ENCODE peak calls at places on chromosomes 1 and 21, in four cellular contexts. B is H1, N is GM12891, V is K562. R is an unnamed sample.

GRCh38 chr1:68339505-68339904 is 107.2 kb upstream of the WLS start:
- DNase-seq in B (no peak), N (no peak), V (no peak), R (no peak)

GRCh38 chr1:33171993-33172813 is 9.6 kb downstream of the TRIM62 start:
- DNase-seq in B (no peak), N (no peak), V (no peak), R (no peak)

GRCh38 chr1:32286763-32287162 is 5.1 kb upstream of the HDAC1 start:
- DNase-seq in B (no peak), N (no peak), V (no peak), R (no peak)

GRCh38 chr1:201268604-201269151 is 14.6 kb upstream of the PKP1 start:
- DNase-seq in B (no peak), N (no peak), V (no peak), R (no peak)

GRCh38 chr1:102434421-102434820 is 437.7 kb upstream of the OLFM3 start:
- DNase-seq in B (peak), N (no peak), V (peak), R (no peak)

GRCh38 chr1:41416552-41417334 is 55.5 kb downstream of the FOXO6 start:
- DNase-seq in B (peak), N (peak), V (peak), R (peak)

GRCh38 chr21:38982096-38982495 is 176.4 kb downstream of the ETS2 start:
- DNase-seq in B (no peak), N (no peak), V (no peak), R (no peak)

GRCh38 chr1:192654607-192655389 is 18.9 kb downstream of the RGS13 start:
- DNase-seq in B (no peak), N (no peak), V (no peak), R (no peak)

GRCh38 chr1:91881280-91881679 is 4.7 kb downstream of the TGFBR3 start:
- DNase-seq in B (no peak), N (no peak), V (no peak), R (no peak)

GRCh38 chr1:222894331-222894730 is 79.5 kb downstream of the DISP1 start:
- DNase-seq in B (no peak), N (no peak), V (no peak), R (no peak)

GRCh38 chr1:39976732-39977131 is 21.8 kb downstream of the MFSD2A start:
- DNase-seq in B (no peak), N (no peak), V (no peak), R (no peak)

DNA sequence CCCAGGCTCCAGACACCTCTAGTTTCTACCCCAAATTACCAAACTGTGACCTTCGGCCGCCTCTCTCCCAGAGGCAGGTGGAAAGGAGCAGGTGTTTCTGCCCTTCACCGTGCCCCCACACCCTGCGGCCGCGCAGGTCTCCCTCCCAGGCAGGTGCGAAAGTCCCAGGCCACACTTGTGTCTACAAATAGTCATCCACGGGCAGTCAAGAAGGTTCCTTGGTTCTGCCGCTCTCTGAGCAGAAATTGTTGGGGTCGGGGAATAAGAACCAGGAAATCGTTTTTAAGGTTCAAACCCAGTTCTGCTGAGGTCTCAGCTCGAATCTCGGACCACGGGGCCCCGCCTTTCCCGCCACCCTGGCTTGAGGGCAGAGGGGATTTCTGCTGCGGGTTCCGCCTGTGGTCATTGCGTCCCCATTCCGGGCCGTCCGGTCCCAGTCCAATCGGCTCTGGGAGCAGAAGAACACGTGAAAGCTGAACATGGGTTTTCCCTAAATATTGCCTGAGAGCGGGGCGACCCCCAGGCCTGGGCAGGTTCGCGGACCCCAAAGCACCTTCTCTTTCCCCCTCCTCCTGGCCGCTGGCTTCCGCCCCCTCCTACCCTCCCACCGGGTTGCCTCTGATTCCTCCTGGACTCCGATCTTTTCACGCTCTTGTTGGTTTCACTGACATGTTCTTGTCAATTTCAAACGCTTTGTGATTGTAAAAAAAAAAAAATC is 1.2 kb upstream of the ATF3 start:
- DNase-seq in B (peak), N (peak), V (no peak), R (peak)
- TF ChIP-seq TAF1 in B (no peak), N (no peak), V (no peak), R (no peak)

GRCh38 chr1:178232108-178232507 is 138.2 kb downstream of the RASAL2 start:
- DNase-seq in B (no peak), N (no peak), V (no peak), R (no peak)
- TF ChIP-seq POLR2AphosphoS5 in B (no peak), N (no peak), V (no peak), R (no peak)

GRCh38 chr1:182029379-182030331 is 31.9 kb downstream of the ZNF648 start:
- DNase-seq in B (peak), N (peak), V (peak), R (peak)
- TF ChIP-seq POLR2A in B (peak), N (peak), V (peak), R (peak)

DNA sequence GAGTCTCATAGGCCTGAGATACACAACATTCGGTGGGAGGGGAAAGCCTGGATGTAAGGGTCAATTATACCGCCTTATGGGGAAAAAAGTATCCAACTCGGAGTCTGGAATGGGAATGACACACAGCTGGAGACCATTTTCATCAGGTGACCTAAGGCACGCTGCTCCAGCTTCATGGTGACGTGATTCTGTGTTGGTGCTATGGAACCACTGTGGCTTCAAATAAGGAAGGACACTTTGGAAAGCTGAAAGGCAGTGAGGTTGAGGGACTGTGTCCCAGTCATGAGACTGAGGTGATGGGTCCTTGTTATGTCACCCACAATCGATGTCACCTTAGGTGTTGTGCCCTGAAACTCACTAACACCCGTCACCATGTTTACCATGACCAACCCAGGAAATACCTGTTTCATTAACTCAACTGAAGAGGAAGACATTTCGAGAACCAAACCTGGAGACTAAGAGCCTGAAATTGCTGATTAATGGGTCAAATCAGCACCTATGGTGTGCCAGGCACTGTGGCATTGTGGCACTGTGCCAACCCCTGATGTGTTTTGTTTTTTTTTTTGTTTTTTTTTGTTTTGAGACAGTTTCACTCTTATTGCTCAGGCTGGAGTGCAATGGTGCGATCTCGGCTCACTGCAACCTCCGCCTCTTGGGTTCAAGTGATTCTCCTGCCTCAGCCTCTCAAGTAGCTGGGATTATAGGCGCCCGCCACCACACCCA is 54.4 kb downstream of the IRF2BP2 start:
- DNase-seq in B (no peak), N (no peak), V (no peak), R (no peak)
- TF ChIP-seq TAF1 in B (no peak), N (no peak), V (no peak), R (no peak)

DNA sequence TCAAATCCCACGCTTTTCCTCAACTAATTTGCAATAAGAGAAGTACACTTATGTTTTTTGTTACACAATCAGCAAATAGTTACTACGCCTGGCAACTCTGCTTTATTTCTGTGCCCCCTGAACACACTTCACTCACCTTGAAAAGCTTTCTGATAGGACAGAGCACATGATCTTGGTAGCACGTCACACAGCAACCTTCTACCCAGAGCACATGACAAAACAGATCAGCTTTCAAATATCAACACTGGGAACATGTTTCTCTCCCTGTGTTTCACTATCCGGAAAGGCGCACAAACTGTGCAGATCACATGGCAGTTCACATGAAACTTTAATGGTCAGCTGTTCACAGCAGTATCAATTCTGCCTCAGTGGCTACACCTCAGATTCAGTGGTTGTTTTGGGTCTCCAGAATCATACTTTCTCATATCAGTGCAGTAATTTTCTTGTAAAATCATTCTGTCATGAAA is 2.2 kb downstream of the SLC19A2 start:
- DNase-seq in B (no peak), N (no peak), V (peak), R (no peak)
- TF ChIP-seq POLR2AphosphoS5 in B (no peak), N (no peak), V (peak), R (no peak)

GRCh38 chr1:198300451-198300850 is 143.7 kb downstream of the NEK7 start:
- DNase-seq in B (no peak), N (no peak), V (no peak), R (no peak)
- TF ChIP-seq POLR2A in B (no peak), N (no peak), V (no peak), R (no peak)

GRCh38 chr21:45293214-45293725 is 5.6 kb upstream of the POFUT2 start:
- DNase-seq in B (peak), N (no peak), V (no peak), R (no peak)
- TF ChIP-seq TAF1 in B (no peak), N (no peak), V (no peak), R (no peak)

R was measured in GM12892.